ENCODE peak calls at places on chromosomes 13 and 19, in eight cellular contexts. W is stimulated activated CD4-positive, alpha-beta T cell treated with anti-CD3 and anti-CD28 coated beads, Interleukin-4, amount 100 ng/mL, for 24 hours; F is anterior cingulate cortex; P is stimulated activated CD8-positive, alpha-beta memory T cell treated with anti-CD3 and anti-CD28 coated beads, Interleukin-15, amount 100 ng/mL, for 48 hours; V is fibroblast of pulmonary artery; N is naive thymus-derived CD4-positive, alpha-beta T cell; O is body of pancreas; I is activated T-helper 1 cell treated with anti-CD3 and anti-CD28 coated beads, Interleukin-12 subunit alpha, Interleukin-12 subunit beta, Interleukin-2, Interleukin-4 antibody, amounts not matched to agents 30 ng/mL and 10 ng/mL and 1 ng/mL, durations not matched to agents 14 hours and 24 hours and 36 hours. U is an unnamed sample.

GRCh38 chr19:1131718-1132552 is 28.1 kb downstream of the GPX4 start:
- DNase-seq in W (peak), F (peak), P (peak), V (peak), N (peak), O (peak), I (peak), U (peak)

GRCh38 chr19:33291623-33292534 is 10.5 kb downstream of the CEBPA start:
- DNase-seq in W (no peak), F (no peak), P (no peak), V (no peak), N (no peak), O (no peak), I (no peak), U (no peak)

GRCh38 chr19:50818859-50819472 is 4.6 kb downstream of the KLK1 start:
- DNase-seq in W (no peak), F (no peak), P (no peak), V (no peak), N (no peak), O (peak), I (no peak), U (no peak)

GRCh38 chr19:756232-756631 is 5.3 kb downstream of the MISP start:
- DNase-seq in W (peak), F (no peak), P (peak), V (peak), N (no peak), O (no peak), I (no peak), U (peak)

GRCh38 chr13:110649551-110649950 is 34.2 kb downstream of the NAXD start:
- DNase-seq in W (no peak), F (no peak), P (no peak), V (no peak), N (no peak), O (no peak), I (no peak), U (no peak)

GRCh38 chr13:106986033-106986484 is 418.1 kb upstream of the ARGLU1 start:
- DNase-seq in W (no peak), F (no peak), P (no peak), V (peak), N (no peak), O (no peak), I (no peak), U (no peak)

GRCh38 chr19:47779524-47780214 is 1.2 kb downstream of the SELENOW start:
- DNase-seq in W (no peak), F (peak), P (no peak), V (no peak), N (no peak), O (peak), I (no peak), U (no peak)

GRCh38 chr19:5369962-5370367 is 29.4 kb upstream of the PTPRS start:
- DNase-seq in W (peak), F (peak), P (peak), V (peak), N (peak), O (peak), I (peak), U (peak)

GRCh38 chr19:17766543-17767131 is 15.4 kb downstream of the FCHO1 start:
- DNase-seq in W (no peak), F (peak), P (no peak), V (peak), N (peak), O (peak), I (peak), U (peak)

GRCh38 chr19:48169585-48169973 is 565 bp downstream of the LIG1 start:
- DNase-seq in W (peak), F (peak), P (peak), V (peak), N (peak), O (peak), I (peak), U (peak)

GRCh38 chr19:3636506-3636905 is 9.9 kb upstream of the CACTIN start:
- DNase-seq in W (no peak), F (no peak), P (no peak), V (no peak), N (no peak), O (no peak), I (no peak), U (no peak)

GRCh38 chr13:30153871-30154426 is 153.4 kb downstream of the KATNAL1 start:
- DNase-seq in W (no peak), F (peak), P (no peak), V (peak), N (no peak), O (no peak), I (no peak), U (no peak)

GRCh38 chr13:111251646-111252448 is 68.6 kb upstream of the TEX29 start:
- DNase-seq in W (no peak), F (no peak), P (no peak), V (peak), N (no peak), O (no peak), I (no peak), U (peak)

GRCh38 chr13:114113961-114114360 is 18.5 kb downstream of the RASA3 start:
- DNase-seq in W (no peak), F (no peak), P (no peak), V (no peak), N (no peak), O (no peak), I (no peak), U (no peak)